ENCODE peak calls at places on chromosomes 11 and 22, in five cellular contexts. T is neuronal stem cell, J is trophoblast cell, P is H9, U is H1. X is an unnamed sample.
A peak's percentile ranks its signal among the peaks of the same experiment; 100 is the strongest.

GRCh38 chr11:94769897-94770296 is 1.7 kb downstream of the AMOTL1 start:
- DNase-seq in T (no peak), J (no peak), P (no peak), U (no peak), X (no peak)

GRCh38 chr11:67504023-67504949 is 877 bp downstream of the PITPNM1 start:
- DNase-seq in T (peak; percentile 56), J (no peak), P (no peak), U (no peak), X (peak; percentile 51)

GRCh38 chr11:92852946-92853345 is 116.5 kb upstream of the MTNR1B start:
- DNase-seq in T (no peak), J (no peak), P (no peak), U (no peak), X (no peak)

GRCh38 chr11:20364412-20364792 is 888 bp downstream of the HTATIP2 start:
- DNase-seq in T (no peak), J (no peak), P (peak; percentile 42), U (no peak), X (no peak)

GRCh38 chr11:66881436-66881835 is 24.6 kb downstream of the LRFN4 start:
- DNase-seq in T (no peak), J (no peak), P (no peak), U (no peak), X (no peak)

GRCh38 chr11:16494918-16495691 is 138.8 kb upstream of the SOX6 start:
- DNase-seq in T (no peak), J (no peak), P (no peak), U (no peak), X (no peak)

GRCh38 chr11:129950319-129951034 is 52.2 kb downstream of the PRDM10 start:
- DNase-seq in T (no peak), J (no peak), P (no peak), U (no peak), X (peak; percentile 50)

GRCh38 chr22:23569291-23569690 is 10.8 kb downstream of the IGLL1 start:
- DNase-seq in T (no peak), J (no peak), P (peak; percentile 14), U (no peak), X (no peak)

GRCh38 chr11:20117291-20117690 is 43.0 kb downstream of the DBX1 start:
- DNase-seq in T (no peak), J (peak; percentile 47), P (no peak), U (no peak), X (no peak)

DNA sequence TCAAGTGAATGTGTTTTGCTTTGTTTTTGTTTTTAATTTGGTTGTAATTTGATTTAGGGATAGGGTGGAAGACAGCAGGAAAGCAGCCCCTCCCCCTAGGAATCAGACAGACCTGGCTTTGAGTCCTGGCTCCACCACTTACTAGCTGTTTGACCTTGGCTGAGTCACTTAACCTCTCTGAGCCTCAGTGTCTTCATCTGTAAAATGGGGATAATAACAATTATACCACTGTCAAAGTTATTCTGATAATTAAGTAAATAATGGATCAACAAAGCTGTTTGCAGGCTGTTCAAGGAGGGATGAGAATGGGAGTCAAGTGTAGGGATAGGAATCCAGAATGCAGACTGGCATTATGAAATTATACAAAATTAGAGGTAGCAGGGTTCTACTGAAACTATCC is 1.2 kb downstream of the ANAPC15 start:
- DNase-seq in T (no peak), J (no peak), P (no peak), U (no peak), X (no peak)
- H4K8ac ChIP-seq in T (peak overlapping the region; percentile 29), J (peak overlapping the region; percentile 67), P (no peak overlapping the region), U (no peak overlapping the region), X (no peak overlapping the region)

DNA sequence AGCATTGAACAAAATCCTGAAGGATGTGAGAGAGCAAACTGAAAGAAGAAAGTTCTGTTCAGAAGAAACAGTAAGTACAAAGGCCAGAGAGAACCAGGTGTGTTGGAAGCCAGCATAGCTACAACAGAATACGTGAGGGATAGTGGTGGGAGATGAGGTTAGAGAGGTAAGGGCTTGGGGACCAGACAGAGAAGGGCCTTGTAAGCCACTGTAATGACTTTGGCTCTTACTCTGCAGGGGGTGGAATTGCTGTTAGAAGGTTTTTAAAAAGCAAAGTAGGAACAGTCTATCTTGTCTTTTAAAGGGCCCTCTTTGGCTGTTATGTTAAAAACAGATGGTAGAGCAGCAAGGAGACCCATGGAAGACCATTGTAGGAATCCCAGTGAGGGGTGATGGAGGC is 4.2 kb downstream of the PRRG4 start:
- DNase-seq in T (no peak), J (no peak), P (no peak), U (no peak), X (no peak)
- H2BK12ac ChIP-seq in T (no peak overlapping the region), J (no peak overlapping the region), P (no peak overlapping the region), U (no peak overlapping the region), X (no peak overlapping the region)

GRCh38 chr11:46506486-46506808 is 87.4 kb downstream of the AMBRA1 start:
- DNase-seq in T (no peak), J (no peak), P (no peak), U (no peak), X (no peak)

GRCh38 chr11:46505741-46506485 is 87.9 kb downstream of the AMBRA1 start:
- DNase-seq in T (no peak), J (no peak), P (no peak), U (no peak), X (peak; percentile 17)

GRCh38 chr11:46504817-46505613 is 88.8 kb downstream of the AMBRA1 start:
- DNase-seq in T (no peak), J (no peak), P (no peak), U (no peak), X (peak; percentile 80)

GRCh38 chr11:46511352-46511751 is 82.5 kb downstream of the AMBRA1 start:
- DNase-seq in T (no peak), J (no peak), P (no peak), U (no peak), X (no peak)

GRCh38 chr11:46508360-46508759 is 85.5 kb downstream of the AMBRA1 start:
- DNase-seq in T (no peak), J (no peak), P (no peak), U (no peak), X (no peak)
- H3K4me1 ChIP-seq in T (no peaks in the 10 kb centered on the region), J (no peaks in the 10 kb centered on the region), P (peaks cover 10% of the 10 kb centered on the region), U (peaks cover 10% of the 10 kb centered on the region), X (peaks cover 3% of the 10 kb centered on the region)

DNA sequence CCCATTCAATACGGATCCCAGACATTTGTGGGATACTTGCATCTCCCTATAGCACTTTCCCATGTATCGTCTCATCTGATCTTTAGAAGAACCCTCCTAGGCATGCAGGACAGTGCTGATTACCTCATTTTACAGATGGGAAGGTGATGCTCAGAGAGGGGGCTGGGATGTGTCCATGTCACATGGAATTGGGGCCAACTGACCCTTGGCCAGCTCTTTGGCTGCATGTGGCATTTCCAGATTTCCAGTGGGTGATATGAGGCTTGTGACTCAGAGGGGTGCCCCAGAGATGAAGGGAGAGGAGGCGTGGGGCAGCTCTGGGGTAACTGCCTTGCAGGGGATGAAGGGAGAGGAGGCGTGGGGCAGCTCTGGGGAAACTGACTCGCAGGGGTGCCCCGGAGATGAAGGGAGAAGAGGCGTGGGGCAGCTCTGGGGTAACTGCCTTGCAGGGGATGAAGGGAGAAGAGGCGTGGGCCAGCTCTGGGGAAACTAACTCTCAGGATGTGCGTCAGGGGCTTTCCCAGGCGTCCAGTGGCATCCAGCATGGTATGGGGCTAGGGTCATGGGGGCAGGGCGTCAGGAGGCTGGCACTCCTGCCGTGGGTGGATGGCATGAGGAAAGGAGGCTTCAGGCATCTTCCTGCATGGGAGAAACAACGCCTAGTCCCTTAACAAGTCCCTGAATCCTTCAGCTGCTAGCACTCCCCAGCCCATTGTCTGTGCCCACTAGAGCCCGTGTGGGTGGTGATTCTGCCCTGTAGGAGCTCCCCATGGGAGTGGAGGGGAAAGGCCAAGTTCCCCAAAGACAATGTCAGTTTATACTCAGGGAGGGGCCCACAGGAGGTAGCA is 11.9 kb upstream of the CERK start:
- DNase-seq in T (no peak), J (no peak), P (no peak), U (no peak), X (no peak)
- H4K8ac ChIP-seq in T (no peak overlapping the region), J (no peak overlapping the region), P (no peak overlapping the region), U (peak overlapping the region; percentile 85), X (peak overlapping the region; percentile 0)

GRCh38 chr11:1916132-1916985 is 3.1 kb upstream of the TNNT3 start:
- DNase-seq in T (no peak), J (no peak), P (no peak), U (no peak), X (no peak)
- H2BK12ac ChIP-seq in T (peak overlapping the region; percentile 98), J (no peak overlapping the region), P (no peak overlapping the region), U (no peak overlapping the region), X (no peak overlapping the region)

DNA sequence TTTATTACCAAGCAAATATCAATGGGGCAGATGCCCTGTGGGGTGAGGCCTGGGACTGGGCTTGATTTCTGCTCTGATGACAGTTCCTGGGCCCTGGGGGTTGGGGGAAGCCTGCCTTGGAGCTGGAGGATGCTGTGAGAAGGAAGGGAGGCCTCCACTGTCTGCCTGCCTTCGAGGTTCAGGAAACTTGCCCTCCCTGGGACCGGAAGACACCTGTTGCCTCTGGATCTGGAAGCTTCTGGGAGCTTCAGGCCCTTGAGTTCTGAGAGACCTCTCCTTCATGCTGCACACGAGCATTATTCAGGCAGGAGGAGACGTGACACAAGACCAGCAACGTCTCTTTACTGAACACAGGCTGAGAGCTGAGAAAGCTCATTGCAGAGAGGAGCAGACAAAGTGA is 64.8 kb downstream of the TP53I11 start:
- DNase-seq in T (no peak), J (no peak), P (no peak), U (no peak), X (no peak)
- H3K4me1 ChIP-seq in T (peaks cover 37% of the 10 kb centered on the region), J (peaks cover 2% of the 10 kb centered on the region), P (peaks cover 3% of the 10 kb centered on the region), U (peaks cover 25% of the 10 kb centered on the region), X (peaks cover 3% of the 10 kb centered on the region)

DNA sequence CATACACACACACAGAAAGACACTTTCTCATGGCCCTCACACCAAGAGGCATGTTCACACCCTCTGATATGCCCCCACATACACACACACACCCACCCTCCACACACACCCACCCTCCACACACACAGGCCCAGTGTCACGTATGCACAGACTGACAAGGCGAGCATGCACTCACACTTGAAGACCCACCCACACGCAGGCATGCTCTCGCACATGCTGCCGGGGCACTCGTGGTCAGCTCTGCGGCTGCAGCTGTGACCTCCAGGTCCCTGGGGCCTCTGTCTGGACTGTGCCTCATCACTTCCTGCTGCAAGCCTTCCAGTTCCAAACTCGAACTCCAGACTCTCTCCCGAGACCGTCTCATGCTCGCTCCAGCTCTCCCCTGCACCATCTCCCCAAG is 9.6 kb downstream of the DCHS1 start:
- DNase-seq in T (no peak), J (no peak), P (no peak), U (no peak), X (peak; percentile 91)
- H4K8ac ChIP-seq in T (no peak overlapping the region), J (no peak overlapping the region), P (no peak overlapping the region), U (no peak overlapping the region), X (peak overlapping the region; percentile 93)

DNA sequence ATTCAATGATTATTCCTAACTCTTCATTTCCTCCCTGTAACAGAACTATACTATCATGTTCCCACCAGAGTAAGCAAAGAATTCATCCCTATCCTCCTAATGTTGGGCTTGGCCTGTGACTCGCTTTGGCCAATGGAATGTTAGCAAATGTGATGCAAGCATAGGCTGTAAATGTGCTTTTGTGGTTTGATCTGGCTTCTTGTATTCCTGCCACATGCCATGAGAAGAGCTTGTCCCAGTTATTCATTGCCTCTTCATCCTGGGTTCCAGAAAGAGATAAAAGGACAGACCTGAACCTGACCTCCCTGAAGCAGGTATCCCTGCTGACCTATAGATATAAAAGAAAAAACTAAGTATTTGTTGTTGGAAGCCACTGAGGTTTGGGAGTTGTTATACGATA is 51.0 kb downstream of the SYTL2 start:
- DNase-seq in T (no peak), J (no peak), P (no peak), U (no peak), X (peak; percentile 77)
- H2BK12ac ChIP-seq in T (no peak overlapping the region), J (no peak overlapping the region), P (no peak overlapping the region), U (no peak overlapping the region), X (no peak overlapping the region)